ENCODE peak calls at places on chromosomes 12 and 14, in nine cellular contexts. M is GM04504, J is HEK293T, L is NCI-H2171 treated with DMSO at 0.1 percent for 48 hours, H is T-cell, A is cardiac fibroblast, B is left ventricle myocardium superior, T is MG63, F is cardiac muscle cell. R is an unnamed sample.

GRCh38 chr14:92568621-92569479 is 55.3 kb downstream of the RIN3 start:
- DNase-seq in M (no peak), J (no peak), H (peak; percentile 46), F (peak; percentile 34), L (no peak), B (peak; percentile 73), A (peak; percentile 73), T (no peak), R (no peak)

GRCh38 chr14:69625299-69626131 is 14.1 kb downstream of the SUSD6 start:
- DNase-seq in H (peak; percentile 62), F (no peak), B (peak; percentile 73), L (no peak), M (no peak), A (peak; percentile 53), J (no peak), T (no peak), R (no peak)

GRCh38 chr12:56836800-56837663 is 73.9 kb downstream of the HSD17B6 start:
- DNase-seq in F (no peak), L (peak; percentile 4), A (peak; percentile 58), B (no peak), M (peak; percentile 38), H (peak; percentile 10), T (peak; percentile 87), J (no peak), R (no peak)

GRCh38 chr12:92133166-92133565 is 12.5 kb downstream of the BTG1 start:
- DNase-seq in L (no peak), F (peak; percentile 66), J (no peak), T (no peak), B (no peak), H (no peak), M (no peak), A (peak; percentile 75), R (no peak)

GRCh38 chr14:98198385-98198784 is 1073.6 kb downstream of the BCL11B start:
- DNase-seq in M (no peak), H (peak; percentile 24), F (no peak), B (no peak), J (no peak), A (no peak), L (no peak), T (no peak), R (no peak)

GRCh38 chr12:101173197-101173749 is 36.8 kb downstream of the SLC5A8 start:
- DNase-seq in M (no peak), L (no peak), A (no peak), T (no peak), H (no peak), J (no peak), B (no peak), F (no peak), R (no peak)

GRCh38 chr14:92143309-92143708 is 21.5 kb downstream of the CPSF2 start:
- DNase-seq in L (no peak), F (no peak), H (no peak), B (no peak), A (no peak), M (no peak), J (no peak), T (no peak), R (no peak)

GRCh38 chr12:98578821-98579220 is 14.7 kb upstream of the SLC25A3 start:
- DNase-seq in M (no peak), H (no peak), T (no peak), J (no peak), B (no peak), F (no peak), A (no peak), L (peak; percentile 6), R (no peak)

GRCh38 chr12:132847363-132848356 is 19.0 kb upstream of the GOLGA3 start:
- DNase-seq in L (no peak), H (peak; percentile 41), J (no peak), A (no peak), B (no peak), M (no peak), F (no peak), T (no peak), R (no peak)

GRCh38 chr12:109946505-109946904 is 46.4 kb downstream of the TCHP start:
- DNase-seq in J (no peak), B (no peak), T (no peak), A (peak; percentile 41), F (peak; percentile 21), H (no peak), L (no peak), M (no peak), R (no peak)

GRCh38 chr12:32671930-32672785 is 6.9 kb upstream of the DNM1L start:
- DNase-seq in B (no peak), F (peak; percentile 55), A (peak; percentile 90), L (peak; percentile 92), H (no peak), M (peak; percentile 87), J (peak; percentile 54), T (peak; percentile 53), R (peak; percentile 48)

GRCh38 chr12:28192145-28192544 is 1.9 kb downstream of the CCDC91 start:
- DNase-seq in J (no peak), F (no peak), L (no peak), H (no peak), B (no peak), T (no peak), M (no peak), A (no peak), R (no peak)

GRCh38 chr12:131710464-131711457 is at the start of gene SFSWAP:
- DNase-seq in H (peak; percentile 54), A (peak; percentile 87), L (peak; percentile 82), F (peak; percentile 83), B (peak; percentile 87), M (peak; percentile 45), J (peak; percentile 85), T (peak; percentile 90), R (no peak)

GRCh38 chr14:55881577-55882241 is 236.5 kb upstream of the PELI2 start:
- DNase-seq in L (no peak), M (no peak), A (no peak), F (no peak), B (no peak), J (no peak), H (no peak), T (no peak), R (no peak)

GRCh38 chr14:71659165-71659564 is 273.1 kb upstream of the RGS6 start:
- DNase-seq in T (no peak), F (no peak), L (no peak), B (no peak), M (no peak), H (no peak), A (no peak), J (no peak), R (no peak)

GRCh38 chr14:99647407-99647806 is 2.5 kb downstream of the HHIPL1 start:
- DNase-seq in F (no peak), B (no peak), L (no peak), J (no peak), H (no peak), T (no peak), A (no peak), M (no peak), R (no peak)

GRCh38 chr12:114700392-114701103 is 16.6 kb upstream of the TBX3 start:
- DNase-seq in J (no peak), L (no peak), H (no peak), T (no peak), F (no peak), M (no peak), B (no peak), A (no peak), R (no peak)

GRCh38 chr14:83535396-83535906 is 1994.5 kb upstream of the FLRT2 start:
- DNase-seq in H (no peak), T (no peak), J (no peak), B (no peak), L (no peak), A (no peak), F (no peak), M (no peak), R (no peak)

GRCh38 chr12:130826151-130826801 is 12.8 kb downstream of the STX2 start:
- DNase-seq in L (no peak), A (peak; percentile 57), H (peak; percentile 66), F (peak; percentile 28), J (peak; percentile 75), M (no peak), T (peak; percentile 55), B (peak; percentile 48), R (no peak)

GRCh38 chr12:129719426-129719825 is 184.4 kb downstream of the TMEM132D start:
- DNase-seq in F (no peak), T (no peak), M (no peak), L (no peak), A (no peak), J (no peak), H (no peak), B (no peak), R (no peak)

GRCh38 chr12:110744697-110745264 is 2.1 kb upstream of the PPP1CC start:
- DNase-seq in M (no peak), T (peak; percentile 70), F (no peak), J (no peak), H (no peak), B (no peak), L (no peak), A (no peak), R (no peak)

GRCh38 chr14:67749341-67750110 is 47.8 kb downstream of the RDH12 start:
- DNase-seq in B (no peak), J (no peak), A (peak; percentile 56), L (no peak), M (no peak), T (no peak), F (no peak), H (no peak), R (no peak)

GRCh38 chr14:104421401-104421821 is 158.2 kb upstream of the C14orf180 start:
- DNase-seq in F (no peak), T (no peak), M (no peak), H (no peak), J (no peak), B (no peak), A (no peak), L (no peak), R (no peak)

GRCh38 chr12:132703611-132704010 is 7.0 kb upstream of the PGAM5 start:
- DNase-seq in T (no peak), A (no peak), F (no peak), L (no peak), B (no peak), J (no peak), H (no peak), M (no peak), R (no peak)

GRCh38 chr12:12870454-12870853 is 20.9 kb upstream of the GPRC5A start:
- DNase-seq in M (peak; percentile 98), T (peak; percentile 60), L (no peak), J (no peak), F (no peak), B (no peak), A (peak; percentile 83), H (no peak), R (no peak)

GRCh38 chr12:6285532-6286306 is 24.8 kb upstream of the PLEKHG6 start:
- DNase-seq in J (no peak), A (no peak), L (no peak), H (no peak), M (no peak), F (no peak), B (no peak), T (peak; percentile 32), R (no peak)

GRCh38 chr12:50597200-50598195 is 92.7 kb downstream of the DIP2B start:
- DNase-seq in A (peak; percentile 73), J (no peak), L (no peak), H (peak; percentile 8), F (no peak), M (peak; percentile 54), T (peak; percentile 49), B (no peak), R (no peak)

GRCh38 chr12:66964629-66965028 is 285.8 kb upstream of the GRIP1 start:
- DNase-seq in B (no peak), F (no peak), M (no peak), L (no peak), J (no peak), A (no peak), H (peak; percentile 68), T (no peak), R (no peak)

R was measured in NCI-H524 treated with DMSO at 0.1 percent for 48 hours.